ENCODE peak calls at places on chromosomes 12 and 14, in eight cellular contexts. B, M, R, P, G, U, E and D are unnamed samples.
A peak's percentile ranks its signal among the peaks of the same experiment; 100 is the strongest.

GRCh38 chr12:31629756-31630732 is 29.4 kb upstream of the ETFBKMT start:
- DNase-seq in G (peak; percentile 55), R (no peak), M (peak; percentile 86), B (no peak), P (no peak), U (no peak), E (peak; percentile 22), D (no peak)

GRCh38 chr12:46430340-46430948 is 57.9 kb upstream of the SLC38A2 start:
- DNase-seq in G (peak; percentile 89), E (no peak), M (peak; percentile 78), U (no peak), P (no peak), B (no peak), R (no peak), D (no peak)

GRCh38 chr12:96047621-96048211 is 12.3 kb upstream of the LTA4H start:
- DNase-seq in M (peak; percentile 59), B (peak; percentile 54), R (no peak), U (no peak), E (no peak), P (no peak), G (peak; percentile 72), D (no peak)

GRCh38 chr12:32586390-32586789 is 92.7 kb upstream of the DNM1L start:
- DNase-seq in U (no peak), R (no peak), G (peak; percentile 54), M (peak; percentile 30), E (no peak), P (no peak), B (no peak), D (no peak)

GRCh38 chr12:77256924-77257323 is 191.6 kb upstream of the E2F7 start:
- DNase-seq in M (peak; percentile 40), R (no peak), E (no peak), U (no peak), G (no peak), B (no peak), P (no peak), D (no peak)

GRCh38 chr12:42124764-42125371 is 19.8 kb downstream of the GXYLT1 start:
- DNase-seq in U (no peak), B (no peak), G (no peak), M (no peak), E (no peak), R (no peak), P (no peak), D (no peak)

GRCh38 chr12:80232873-80233272 is 133.5 kb downstream of the OTOGL start:
- DNase-seq in G (no peak), B (no peak), M (no peak), U (no peak), P (no peak), E (no peak), R (no peak), D (no peak)

GRCh38 chr12:45671254-45671653 is 58.3 kb upstream of the ARID2 start:
- DNase-seq in U (no peak), G (peak; percentile 79), P (no peak), B (no peak), M (peak; percentile 68), E (no peak), R (no peak), D (no peak)

GRCh38 chr14:93042968-93043940 is 72.5 kb downstream of the ITPK1 start:
- DNase-seq in G (peak; percentile 63), R (no peak), E (no peak), P (no peak), U (no peak), M (peak; percentile 87), B (peak; percentile 87), D (no peak)

GRCh38 chr14:50530794-50531193 is 1.6 kb downstream of the MAP4K5 start:
- DNase-seq in E (no peak), U (no peak), B (no peak), R (no peak), M (no peak), G (no peak), P (no peak), D (no peak)

GRCh38 chr12:4849024-4849594 is 60.6 kb upstream of the KCNA1 start:
- DNase-seq in M (peak; percentile 34), P (no peak), R (no peak), B (no peak), E (peak; percentile 25), G (peak; percentile 48), U (no peak), D (no peak)

GRCh38 chr12:22283508-22283907 is 51.0 kb downstream of the ST8SIA1 start:
- DNase-seq in R (no peak), U (no peak), G (no peak), E (no peak), P (no peak), M (no peak), B (no peak), D (no peak)

GRCh38 chr14:64645220-64645891 is 58.9 kb upstream of the PLEKHG3 start:
- DNase-seq in U (no peak), M (peak; percentile 100), B (no peak), E (peak; percentile 36), R (no peak), P (no peak), G (peak; percentile 97), D (no peak)

GRCh38 chr14:58776516-58776915 is 138.8 kb downstream of the DACT1 start:
- DNase-seq in M (no peak), R (no peak), G (no peak), B (no peak), E (no peak), P (no peak), U (no peak), D (no peak)

GRCh38 chr14:102080183-102081080 is 6.4 kb downstream of the HSP90AA1 start:
- DNase-seq in M (no peak), G (no peak), B (no peak), U (no peak), P (no peak), E (no peak), R (no peak), D (peak; percentile 13)

GRCh38 chr12:109842021-109842420 is 8.8 kb upstream of the TRPV4 start:
- DNase-seq in E (no peak), G (no peak), R (no peak), M (no peak), B (no peak), P (no peak), U (no peak), D (no peak)

GRCh38 chr14:85165091-85165490 is 364.9 kb upstream of the FLRT2 start:
- DNase-seq in G (no peak), B (no peak), P (no peak), E (no peak), U (no peak), M (no peak), R (no peak), D (no peak)

GRCh38 chr12:7460375-7461259 is 16.7 kb upstream of the CD163L1 start:
- DNase-seq in P (no peak), U (peak; percentile 30), E (peak; percentile 69), R (peak; percentile 39), M (peak; percentile 44), B (no peak), G (peak; percentile 51), D (no peak)

GRCh38 chr14:105859717-105860614 is 333.6 kb downstream of the TMEM121 start:
- DNase-seq in M (no peak), B (peak; percentile 63), E (no peak), P (no peak), R (peak; percentile 34), U (peak; percentile 24), G (no peak), D (peak; percentile 54)

GRCh38 chr12:124685689-124685993 is 118.2 kb upstream of the NCOR2 start:
- DNase-seq in P (no peak), U (no peak), E (no peak), B (no peak), M (no peak), R (no peak), G (no peak), D (no peak)

GRCh38 chr12:89856431-89856830 is 147.8 kb upstream of the ATP2B1 start:
- DNase-seq in E (no peak), U (no peak), R (no peak), G (peak; percentile 72), M (peak; percentile 75), P (no peak), B (no peak), D (no peak)

GRCh38 chr14:37172024-37172869 is at the start of gene SLC25A21:
- DNase-seq in R (no peak), B (peak; percentile 87), M (peak; percentile 79), G (peak; percentile 82), P (no peak), U (no peak), E (peak; percentile 74), D (no peak)

GRCh38 chr12:20040844-20041243 is 327.5 kb upstream of the PDE3A start:
- DNase-seq in P (no peak), U (no peak), M (no peak), R (no peak), G (no peak), B (no peak), E (no peak), D (no peak)
- TF ChIP-seq CTCF in P (no peak), U (no peak), M (no peak), R (no peak), G (no peak), B (no peak), E (no peak), D (peak; percentile 57)

DNA sequence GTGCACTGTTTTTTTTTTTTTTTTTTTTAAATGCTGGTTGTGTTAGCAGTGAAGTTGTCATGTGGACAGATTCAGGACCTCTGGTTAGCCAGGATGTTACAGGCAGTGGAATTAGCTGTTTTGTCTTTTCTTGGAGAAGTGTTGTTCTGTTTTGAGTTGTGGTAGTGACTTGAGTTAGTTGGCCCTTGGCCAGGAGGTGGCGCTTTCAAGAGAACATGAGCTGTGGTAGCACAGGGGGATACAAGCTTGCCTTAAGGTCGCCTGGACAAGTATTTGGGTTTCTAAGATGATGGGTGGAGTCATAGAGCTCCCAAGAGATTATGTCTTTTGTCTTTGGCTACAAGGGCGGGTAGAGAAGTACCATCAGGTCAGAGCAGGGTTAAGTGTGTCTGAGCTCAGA is 33.3 kb upstream of the CCDC198 start:
- DNase-seq in R (no peak), E (no peak), B (no peak), P (no peak), U (no peak), M (no peak), G (no peak), D (no peak)
- TF ChIP-seq CTCF in R (no peak), E (no peak), B (no peak), P (no peak), U (no peak), M (no peak), G (no peak), D (no peak)

GRCh38 chr12:14774944-14775651 is 28.2 kb downstream of the WBP11 start:
- DNase-seq in B (peak; percentile 83), U (peak; percentile 11), M (peak; percentile 78), G (peak; percentile 65), P (no peak), R (peak; percentile 13), E (peak; percentile 55), D (no peak)
- TF ChIP-seq CTCF in B (no peak), U (no peak), M (no peak), G (no peak), P (no peak), R (no peak), E (no peak), D (no peak)

DNA sequence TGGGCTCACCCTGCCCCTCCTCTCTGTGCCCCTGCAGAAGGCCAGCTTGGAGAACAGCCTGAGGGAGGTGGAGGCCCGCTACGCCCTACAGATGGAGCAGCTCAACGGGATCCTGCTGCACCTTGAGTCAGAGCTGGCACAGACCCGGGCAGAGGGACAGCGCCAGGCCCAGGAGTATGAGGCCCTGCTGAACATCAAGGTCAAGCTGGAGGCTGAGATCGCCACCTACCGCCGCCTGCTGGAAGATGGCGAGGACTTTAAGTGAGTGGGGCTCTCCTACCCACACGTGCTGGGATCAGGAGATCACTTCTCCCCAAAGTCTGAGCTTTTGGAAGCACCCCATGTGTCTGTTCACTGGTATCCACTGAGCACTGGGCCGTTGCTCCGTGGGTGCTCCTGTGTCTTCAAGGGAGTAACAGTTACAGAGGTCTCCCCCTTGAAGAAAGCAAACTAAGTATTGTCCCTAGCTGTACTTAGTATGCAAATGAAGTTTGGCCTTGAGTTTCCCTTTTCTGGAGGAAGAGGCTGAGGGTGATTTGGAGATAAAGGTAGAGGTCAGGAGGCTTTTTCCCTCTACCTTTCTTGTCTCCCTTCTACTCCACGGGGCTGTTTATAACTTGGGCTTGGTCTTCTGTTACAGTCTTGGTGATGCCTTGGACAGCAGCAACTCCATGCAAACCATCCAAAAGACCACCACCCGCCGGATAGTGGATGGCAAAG is 3.3 kb downstream of the KRT18 start:
- DNase-seq in B (no peak), U (no peak), E (no peak), G (no peak), P (no peak), M (no peak), R (no peak), D (no peak)
- TF ChIP-seq CTCF in B (no peak), U (no peak), E (no peak), G (peak; percentile 10), P (peak; percentile 40), M (no peak), R (no peak), D (no peak)